ENCODE peak calls at places on chromosomes 4 and X, in seven cellular contexts. Y, J, M, R, C, T and Z are unnamed samples.

GRCh38 chrX:6228720-6229119 is at the start of gene NLGN4X:
- DNase-seq in R (peak; percentile 87), J (no peak), C (peak; percentile 70), T (no peak), M (peak; percentile 73), Y (no peak), Z (peak; percentile 99)

GRCh38 chrX:47185241-47185640 is 8.4 kb upstream of the UBA1 start:
- DNase-seq in C (no peak), J (no peak), M (no peak), T (no peak), Y (no peak), R (no peak), Z (no peak)

GRCh38 chrX:150158554-150159332 is 204.4 kb upstream of the MAMLD1 start:
- DNase-seq in M (no peak), J (no peak), R (no peak), T (no peak), Y (no peak), C (no peak), Z (no peak)

GRCh38 chr4:110610620-110610939 is 12.3 kb downstream of the PITX2 start:
- DNase-seq in T (no peak), M (peak; percentile 34), C (no peak), J (no peak), Y (no peak), R (peak; percentile 60), Z (no peak)

GRCh38 chr4:123244233-123244632 is 152.4 kb upstream of the SPRY1 start:
- DNase-seq in Y (no peak), R (no peak), M (no peak), J (peak; percentile 65), C (no peak), T (peak; percentile 43), Z (peak; percentile 37)

GRCh38 chr4:68167706-68168105 is 38.0 kb upstream of the TMPRSS11F start:
- DNase-seq in C (no peak), R (no peak), J (no peak), T (no peak), Y (no peak), M (no peak), Z (no peak)

GRCh38 chr4:82469776-82470345 is 39.5 kb downstream of the ENOPH1 start:
- DNase-seq in M (no peak), T (no peak), R (peak; percentile 43), Y (no peak), C (no peak), J (peak; percentile 70), Z (no peak)

GRCh38 chrX:136574548-136574947 is 42.5 kb downstream of the VGLL1 start:
- DNase-seq in T (no peak), Y (no peak), C (no peak), R (no peak), M (no peak), J (no peak), Z (no peak)

GRCh38 chr4:123777297-123777859 is 380.8 kb downstream of the SPRY1 start:
- DNase-seq in M (no peak), C (no peak), R (no peak), T (no peak), Y (no peak), J (peak; percentile 44), Z (no peak)

GRCh38 chr4:108477527-108478108 is 142.8 kb upstream of the RPL34 start:
- DNase-seq in T (no peak), M (no peak), J (no peak), C (no peak), Y (no peak), R (no peak), Z (no peak)

GRCh38 chr4:86980230-86980629 is 45.4 kb downstream of the AFF1 start:
- DNase-seq in C (no peak), T (no peak), Y (no peak), M (no peak), J (no peak), R (no peak), Z (no peak)

GRCh38 chr4:86976801-86977485 is 42.1 kb downstream of the AFF1 start:
- DNase-seq in R (no peak), J (no peak), M (no peak), C (no peak), Y (no peak), T (no peak), Z (no peak)

GRCh38 chr4:86975927-86976326 is 41.1 kb downstream of the AFF1 start:
- DNase-seq in C (no peak), T (no peak), Y (no peak), M (no peak), R (no peak), J (no peak), Z (no peak)

GRCh38 chr4:86978709-86979108 is 43.9 kb downstream of the AFF1 start:
- DNase-seq in J (no peak), Y (no peak), T (no peak), C (no peak), R (no peak), M (no peak), Z (no peak)

DNA sequence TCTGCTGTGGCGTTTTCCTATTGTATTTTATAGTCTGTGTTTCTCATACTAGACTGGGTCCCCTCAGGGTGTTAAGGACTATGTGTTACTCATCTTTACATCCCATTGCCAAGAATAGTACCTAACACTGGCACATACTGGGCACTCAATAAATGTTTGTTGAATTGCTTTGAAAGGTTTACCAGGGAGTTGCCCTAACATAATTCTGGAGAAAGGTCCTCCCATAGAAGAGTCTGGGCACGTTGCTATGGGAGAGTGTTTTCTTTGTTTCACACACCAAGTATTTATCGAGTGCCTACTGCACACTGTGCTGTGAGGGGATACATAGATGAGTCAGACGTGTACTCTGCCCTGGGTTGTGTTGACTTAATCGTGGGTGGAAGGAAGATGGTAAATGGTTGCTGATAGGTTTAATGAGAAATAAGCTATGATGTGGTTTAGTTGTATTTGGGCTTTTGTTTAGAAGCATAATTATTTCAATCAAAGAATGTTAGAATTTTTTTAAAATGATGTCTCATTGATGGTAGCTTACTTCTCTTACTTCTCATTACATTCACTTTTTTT is 42.9 kb downstream of the AFF1 start:
- DNase-seq in J (peak; percentile 76), C (no peak), M (no peak), T (no peak), Y (peak; percentile 76), R (no peak), Z (no peak)
- H3K4me2 ChIP-seq in J (no peak overlapping the region), C (no peak overlapping the region), M (no peak overlapping the region), T (peak overlapping the region; percentile 61), Y (peak overlapping the region; percentile 98), R (no peak overlapping the region), Z (no peak overlapping the region)

GRCh38 chr4:156956947-156957346 is 14.7 kb downstream of the PDGFC start:
- DNase-seq in Y (no peak), M (no peak), J (no peak), R (no peak), C (no peak), T (no peak), Z (no peak)
- H3K4me2 ChIP-seq in Y (no peak overlapping the region), M (no peak overlapping the region), J (no peak overlapping the region), R (no peak overlapping the region), C (no peak overlapping the region), T (no peak overlapping the region), Z (no peak overlapping the region)

GRCh38 chr4:8724436-8725070 is 132.0 kb downstream of the CPZ start:
- DNase-seq in R (no peak), C (peak; percentile 22), T (no peak), J (no peak), Y (no peak), M (no peak), Z (no peak)

GRCh38 chr4:8723222-8723980 is 130.8 kb downstream of the CPZ start:
- DNase-seq in R (no peak), J (no peak), M (no peak), T (no peak), C (peak; percentile 26), Y (no peak), Z (no peak)

GRCh38 chr4:8719421-8719820 is 126.9 kb downstream of the CPZ start:
- DNase-seq in C (peak; percentile 15), Y (no peak), J (no peak), R (no peak), T (no peak), M (no peak), Z (no peak)

GRCh38 chr4:8722556-8722955 is 130.0 kb downstream of the CPZ start:
- DNase-seq in T (no peak), C (no peak), M (no peak), R (no peak), Y (no peak), J (no peak), Z (no peak)

DNA sequence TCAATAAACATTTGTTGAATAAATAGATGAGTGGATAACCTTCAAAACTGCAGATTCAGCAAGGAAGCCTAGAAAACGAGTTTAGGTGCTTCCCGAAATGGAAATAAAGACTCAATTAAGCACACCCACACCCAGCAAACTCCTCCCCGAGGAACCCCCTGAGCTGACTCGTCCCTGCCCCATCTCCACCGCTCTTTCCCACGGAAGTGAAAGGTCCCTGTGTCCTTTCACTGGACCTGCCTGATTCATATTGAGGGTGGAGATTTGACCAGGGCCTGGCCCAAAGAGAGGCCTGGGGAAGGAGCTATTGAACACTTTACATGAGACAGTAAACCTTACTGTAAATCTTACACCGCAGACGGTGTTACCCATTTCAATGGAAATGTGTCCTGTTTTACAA is 129.1 kb downstream of the CPZ start:
- DNase-seq in M (no peak), T (no peak), Y (no peak), C (no peak), J (no peak), R (no peak), Z (no peak)
- H3K4me2 ChIP-seq in M (no peak overlapping the region), T (no peak overlapping the region), Y (no peak overlapping the region), C (no peak overlapping the region), J (no peak overlapping the region), R (no peak overlapping the region), Z (no peak overlapping the region)

DNA sequence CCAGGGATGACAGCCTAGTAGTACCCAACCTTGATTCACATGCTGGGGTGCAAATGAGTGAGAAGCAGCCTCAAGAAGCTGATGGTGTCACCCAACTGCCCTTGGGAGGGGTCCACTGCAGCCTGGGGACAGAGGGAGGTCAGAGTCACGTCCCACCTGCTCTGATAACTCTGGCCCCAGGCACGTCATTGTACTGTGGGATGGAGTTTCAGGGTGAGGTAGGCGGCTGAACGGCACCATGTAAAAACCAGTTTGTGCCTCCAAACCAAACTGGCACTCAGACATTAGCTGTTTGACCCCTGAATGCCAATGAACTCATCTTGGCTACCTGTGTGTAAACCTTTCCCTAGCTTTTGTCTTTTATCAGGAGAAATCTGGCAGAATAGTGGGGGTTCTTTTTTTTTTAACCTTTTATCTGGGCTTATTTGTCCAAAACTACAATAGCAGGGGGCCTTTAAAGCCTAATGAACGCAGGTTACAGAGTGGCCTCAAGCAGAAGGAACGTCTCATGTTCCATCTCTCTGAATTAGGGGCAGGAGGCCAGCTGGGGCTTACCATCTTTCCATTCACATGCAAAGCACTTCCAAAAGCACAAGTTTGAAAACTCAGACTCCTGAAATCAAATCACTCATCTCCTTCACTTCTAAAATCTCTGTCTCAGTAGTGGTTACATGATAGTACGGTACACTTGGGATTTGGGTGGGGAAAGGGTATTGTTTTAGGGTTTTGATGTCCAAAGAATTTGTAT is 89.4 kb downstream of the IRF2 start:
- DNase-seq in R (no peak), J (peak; percentile 46), C (peak; percentile 27), Y (no peak), T (peak; percentile 25), M (peak; percentile 17), Z (peak; percentile 69)
- H3K4me2 ChIP-seq in R (no peak overlapping the region), J (peak overlapping the region; percentile 49), C (no peak overlapping the region), Y (peak overlapping the region; percentile 75), T (peak overlapping the region; percentile 78), M (peak overlapping the region; percentile 57), Z (peak overlapping the region; percentile 81)

GRCh38 chrX:42151808-42152207 is 228.5 kb upstream of the CASK start:
- DNase-seq in Y (no peak), R (no peak), C (no peak), M (no peak), T (no peak), J (no peak), Z (no peak)
- H3K4me2 ChIP-seq in Y (no peak overlapping the region), R (no peak overlapping the region), C (no peak overlapping the region), M (no peak overlapping the region), T (no peak overlapping the region), J (no peak overlapping the region), Z (no peak overlapping the region)

GRCh38 chr4:151484396-151485102 is 75.6 kb downstream of the FHIP1A start:
- DNase-seq in J (peak; percentile 77), R (peak; percentile 89), Y (peak; percentile 15), M (peak; percentile 96), T (no peak), C (peak; percentile 61), Z (no peak)
- H3K4me2 ChIP-seq in J (no peak overlapping the region), R (no peak overlapping the region), Y (peak overlapping the region; percentile 24), M (peak overlapping the region; percentile 36), T (no peak overlapping the region), C (peak overlapping the region; percentile 55), Z (no peak overlapping the region)